ENCODE peak calls at places on chromosomes 1 and 21, in four cellular contexts. One of them, this sample, is unnamed.

GRCh38 chr21:44918581-44919033 is 2.1 kb downstream of the ITGB2 start:
- DNase-seq in GM23338: peak
- DNase-seq in fibroblast of mammary gland: no peak
- DNase-seq in thoracic aorta: no peak
- DNase-seq in this sample: no peak

GRCh38 chr1:201542166-201543045 is 3.5 kb downstream of the NAV1 start:
- DNase-seq in GM23338: no peak
- DNase-seq in thoracic aorta: no peak
- DNase-seq in fibroblast of mammary gland: peak
- DNase-seq in this sample: no peak

GRCh38 chr21:46057111-46057709 is 40.7 kb upstream of the COL6A2 start:
- DNase-seq in fibroblast of mammary gland: no peak
- DNase-seq in thoracic aorta: no peak
- DNase-seq in GM23338: no peak
- DNase-seq in this sample: no peak

GRCh38 chr21:38875694-38876492 is 70.2 kb downstream of the ETS2 start:
- DNase-seq in fibroblast of mammary gland: peak
- DNase-seq in GM23338: no peak
- DNase-seq in thoracic aorta: no peak
- DNase-seq in this sample: peak

GRCh38 chr1:11320153-11320936 is 47.3 kb downstream of the UBIAD1 start:
- DNase-seq in thoracic aorta: no peak
- DNase-seq in GM23338: peak
- DNase-seq in fibroblast of mammary gland: no peak
- DNase-seq in this sample: no peak

GRCh38 chr1:12506581-12507280 is 111.3 kb downstream of the DHRS3 start:
- DNase-seq in fibroblast of mammary gland: no peak
- DNase-seq in GM23338: no peak
- DNase-seq in thoracic aorta: no peak
- DNase-seq in this sample: no peak

GRCh38 chr1:7784492-7785071 is 491 bp downstream of the PER3 start:
- DNase-seq in thoracic aorta: no peak
- DNase-seq in fibroblast of mammary gland: no peak
- DNase-seq in GM23338: peak
- DNase-seq in this sample: no peak

GRCh38 chr1:77831976-77832695 is 52.7 kb downstream of the MIGA1 start:
- DNase-seq in GM23338: no peak
- DNase-seq in fibroblast of mammary gland: peak
- DNase-seq in thoracic aorta: no peak
- DNase-seq in this sample: no peak

GRCh38 chr1:63886348-63886747 is 112.5 kb downstream of the ROR1 start:
- DNase-seq in thoracic aorta: no peak
- DNase-seq in GM23338: no peak
- DNase-seq in fibroblast of mammary gland: peak
- DNase-seq in this sample: no peak

GRCh38 chr1:9873992-9874391 is 36.1 kb downstream of the CTNNBIP1 start:
- DNase-seq in fibroblast of mammary gland: no peak
- DNase-seq in thoracic aorta: no peak
- DNase-seq in GM23338: no peak
- DNase-seq in this sample: no peak

GRCh38 chr1:234933475-234933874 is 195.2 kb downstream of the TOMM20 start:
- DNase-seq in thoracic aorta: no peak
- DNase-seq in GM23338: no peak
- DNase-seq in fibroblast of mammary gland: peak
- DNase-seq in this sample: no peak

GRCh38 chr1:21896652-21897532 is 40.2 kb downstream of the HSPG2 start:
- DNase-seq in GM23338: peak
- DNase-seq in fibroblast of mammary gland: no peak
- DNase-seq in thoracic aorta: no peak
- DNase-seq in this sample: no peak

GRCh38 chr1:6126521-6127067 is 53.5 kb downstream of the CHD5 start:
- DNase-seq in fibroblast of mammary gland: no peak
- DNase-seq in thoracic aorta: no peak
- DNase-seq in GM23338: no peak
- DNase-seq in this sample: no peak

GRCh38 chr1:56355918-56356317 is 223.4 kb downstream of the PLPP3 start:
- DNase-seq in thoracic aorta: no peak
- DNase-seq in GM23338: no peak
- DNase-seq in fibroblast of mammary gland: no peak
- DNase-seq in this sample: no peak

GRCh38 chr1:247849616-247850015 is 7.4 kb upstream of the TRIM58 start:
- DNase-seq in thoracic aorta: no peak
- DNase-seq in fibroblast of mammary gland: peak
- DNase-seq in GM23338: no peak
- DNase-seq in this sample: no peak

GRCh38 chr21:17818158-17819113 is 720 bp downstream of the C21orf91 start:
- DNase-seq in GM23338: peak
- DNase-seq in thoracic aorta: no peak
- DNase-seq in fibroblast of mammary gland: peak
- DNase-seq in this sample: no peak

GRCh38 chr1:229068266-229069043 is 202.5 kb upstream of the RAB4A start:
- DNase-seq in fibroblast of mammary gland: peak
- DNase-seq in thoracic aorta: no peak
- DNase-seq in GM23338: no peak
- DNase-seq in this sample: no peak

GRCh38 chr1:179079113-179079761 is 2.6 kb upstream of the TOR3A start:
- DNase-seq in thoracic aorta: no peak
- DNase-seq in GM23338: peak
- DNase-seq in fibroblast of mammary gland: peak
- DNase-seq in this sample: no peak

GRCh38 chr1:201191723-201192477 is 1.3 kb downstream of the IGFN1 start:
- DNase-seq in GM23338: no peak
- DNase-seq in fibroblast of mammary gland: peak
- DNase-seq in thoracic aorta: no peak
- DNase-seq in this sample: peak

GRCh38 chr1:116586741-116587143 is 15.9 kb upstream of the CD58 start:
- DNase-seq in GM23338: peak
- DNase-seq in fibroblast of mammary gland: no peak
- DNase-seq in thoracic aorta: no peak
- DNase-seq in this sample: no peak

GRCh38 chr1:209105769-209106168 is 477.7 kb upstream of the CAMK1G start:
- DNase-seq in GM23338: no peak
- DNase-seq in fibroblast of mammary gland: no peak
- DNase-seq in thoracic aorta: no peak
- DNase-seq in this sample: no peak

GRCh38 chr1:23177438-23178380 is 9.1 kb upstream of the LUZP1 start:
- DNase-seq in thoracic aorta: peak
- DNase-seq in GM23338: peak
- DNase-seq in fibroblast of mammary gland: peak
- DNase-seq in this sample: no peak

GRCh38 chr1:232123775-232124659 is 497.4 kb downstream of the DISC1 start:
- DNase-seq in fibroblast of mammary gland: peak
- DNase-seq in GM23338: peak
- DNase-seq in thoracic aorta: no peak
- DNase-seq in this sample: no peak

GRCh38 chr1:202579806-202580205 is 130.4 kb downstream of the SYT2 start:
- DNase-seq in GM23338: no peak
- DNase-seq in thoracic aorta: no peak
- DNase-seq in fibroblast of mammary gland: peak
- DNase-seq in this sample: peak

GRCh38 chr1:110148961-110149360 is 1.3 kb upstream of the SLC6A17 start:
- DNase-seq in fibroblast of mammary gland: peak
- DNase-seq in GM23338: peak
- DNase-seq in thoracic aorta: no peak
- DNase-seq in this sample: no peak

GRCh38 chr1:59022199-59022598 is 238.4 kb upstream of the JUN start:
- DNase-seq in fibroblast of mammary gland: no peak
- DNase-seq in GM23338: no peak
- DNase-seq in thoracic aorta: no peak
- DNase-seq in this sample: no peak

GRCh38 chr1:53332833-53333232 is 5.0 kb upstream of the LRP8 start:
- DNase-seq in thoracic aorta: no peak
- DNase-seq in GM23338: no peak
- DNase-seq in fibroblast of mammary gland: no peak
- DNase-seq in this sample: no peak

GRCh38 chr1:33349081-33349759 is 28.3 kb upstream of the A3GALT2 start:
- DNase-seq in fibroblast of mammary gland: no peak
- DNase-seq in GM23338: peak
- DNase-seq in thoracic aorta: no peak
- DNase-seq in this sample: no peak

GRCh38 chr21:45207839-45208626 is 79.7 kb downstream of the POFUT2 start:
- DNase-seq in fibroblast of mammary gland: no peak
- DNase-seq in GM23338: no peak
- DNase-seq in thoracic aorta: no peak
- DNase-seq in this sample: no peak

GRCh38 chr1:40305451-40305850 is 11.6 kb downstream of the COL9A2 start:
- DNase-seq in thoracic aorta: no peak
- DNase-seq in fibroblast of mammary gland: peak
- DNase-seq in GM23338: peak
- DNase-seq in this sample: no peak

GRCh38 chr1:230696722-230697432 is 17.0 kb downstream of the AGT start:
- DNase-seq in thoracic aorta: no peak
- DNase-seq in fibroblast of mammary gland: peak
- DNase-seq in GM23338: no peak
- DNase-seq in this sample: no peak

GRCh38 chr21:15224346-15225086 is 159.7 kb upstream of the NRIP1 start:
- DNase-seq in GM23338: no peak
- DNase-seq in fibroblast of mammary gland: peak
- DNase-seq in thoracic aorta: no peak
- DNase-seq in this sample: peak

GRCh38 chr1:239315623-239316217 is 70.6 kb upstream of the CHRM3 start:
- DNase-seq in thoracic aorta: no peak
- DNase-seq in fibroblast of mammary gland: no peak
- DNase-seq in GM23338: no peak
- DNase-seq in this sample: no peak

GRCh38 chr21:34965200-34966174 is 83.6 kb downstream of the RUNX1 start:
- DNase-seq in GM23338: no peak
- DNase-seq in fibroblast of mammary gland: peak
- DNase-seq in thoracic aorta: no peak
- DNase-seq in this sample: no peak

GRCh38 chr1:48246727-48247126 is 24.2 kb downstream of the SLC5A9 start:
- DNase-seq in GM23338: no peak
- DNase-seq in thoracic aorta: no peak
- DNase-seq in fibroblast of mammary gland: no peak
- DNase-seq in this sample: no peak

GRCh38 chr1:220796530-220796929 is 9.8 kb downstream of the MTARC1 start:
- DNase-seq in GM23338: no peak
- DNase-seq in thoracic aorta: no peak
- DNase-seq in fibroblast of mammary gland: no peak
- DNase-seq in this sample: no peak
- TF ChIP-seq CTCF in GM23338: no peak
- TF ChIP-seq CTCF in thoracic aorta: no peak
- TF ChIP-seq CTCF in fibroblast of mammary gland: no peak
- TF ChIP-seq CTCF in this sample: no peak

GRCh38 chr1:204313675-204314074 is 46.1 kb downstream of the PLEKHA6 start:
- DNase-seq in fibroblast of mammary gland: no peak
- DNase-seq in thoracic aorta: no peak
- DNase-seq in GM23338: no peak
- DNase-seq in this sample: no peak
- H3K4me3 ChIP-seq in fibroblast of mammary gland: no peak
- H3K4me3 ChIP-seq in thoracic aorta: no peak
- H3K4me3 ChIP-seq in GM23338: no peak
- H3K4me3 ChIP-seq in this sample: no peak

DNA sequence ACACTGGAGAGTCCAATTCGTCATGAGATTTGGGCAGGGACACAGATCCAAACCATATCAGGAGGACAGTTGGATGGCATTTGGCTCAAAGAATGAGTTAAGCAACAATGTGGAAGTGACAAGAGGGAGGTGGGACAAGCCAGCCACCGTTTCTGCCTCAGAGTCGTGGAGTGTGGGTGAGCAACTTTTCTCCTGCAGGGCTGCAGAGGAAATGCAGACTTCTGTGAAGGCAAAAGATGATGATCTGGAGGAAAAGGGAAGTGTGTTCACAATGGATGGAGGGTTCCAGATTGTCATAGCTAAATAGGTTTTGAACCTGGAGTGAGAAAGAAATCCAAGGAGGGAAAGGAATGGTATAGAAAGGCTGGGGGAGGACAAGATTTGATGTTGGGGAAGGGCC is 16.4 kb upstream of the KANK4 start:
- DNase-seq in GM23338: peak
- DNase-seq in fibroblast of mammary gland: no peak
- DNase-seq in thoracic aorta: no peak
- DNase-seq in this sample: no peak
- TF ChIP-seq CTCF in GM23338: peak
- TF ChIP-seq CTCF in fibroblast of mammary gland: no peak
- TF ChIP-seq CTCF in thoracic aorta: no peak
- TF ChIP-seq CTCF in this sample: no peak

GRCh38 chr1:243233908-243234307 is 21.2 kb downstream of the CEP170 start:
- DNase-seq in GM23338: no peak
- DNase-seq in thoracic aorta: no peak
- DNase-seq in fibroblast of mammary gland: peak
- DNase-seq in this sample: no peak

GRCh38 chr1:243227596-243227995 is 27.5 kb downstream of the CEP170 start:
- DNase-seq in thoracic aorta: no peak
- DNase-seq in GM23338: no peak
- DNase-seq in fibroblast of mammary gland: no peak
- DNase-seq in this sample: no peak

GRCh38 chr1:243234978-243235657 is 20.0 kb downstream of the CEP170 start:
- DNase-seq in thoracic aorta: no peak
- DNase-seq in fibroblast of mammary gland: peak
- DNase-seq in GM23338: no peak
- DNase-seq in this sample: no peak

GRCh38 chr1:243230914-243231313 is 24.2 kb downstream of the CEP170 start:
- DNase-seq in GM23338: peak
- DNase-seq in fibroblast of mammary gland: peak
- DNase-seq in thoracic aorta: no peak
- DNase-seq in this sample: no peak

DNA sequence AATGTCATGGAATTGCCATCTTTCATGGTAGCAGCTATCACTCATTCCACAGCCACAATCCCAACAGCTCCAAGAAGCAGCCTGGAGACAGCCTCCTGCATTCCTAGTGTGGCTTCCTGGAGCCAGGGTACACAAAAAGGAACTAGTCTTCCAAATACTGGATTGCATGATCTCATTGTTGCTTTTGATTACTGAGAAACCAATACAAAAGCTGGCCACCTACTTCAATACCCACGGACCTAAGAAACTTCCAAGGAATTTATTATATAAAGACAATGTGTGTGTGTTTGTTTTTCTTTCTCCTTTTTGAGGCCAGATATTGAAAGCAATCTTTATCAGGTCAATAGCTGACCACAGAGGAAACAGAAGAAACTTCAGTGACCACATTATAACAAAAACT is 25.6 kb downstream of the CEP170 start:
- DNase-seq in GM23338: no peak
- DNase-seq in thoracic aorta: no peak
- DNase-seq in fibroblast of mammary gland: no peak
- DNase-seq in this sample: no peak
- H3K4me3 ChIP-seq in GM23338: no peak
- H3K4me3 ChIP-seq in thoracic aorta: no peak
- H3K4me3 ChIP-seq in fibroblast of mammary gland: no peak
- H3K4me3 ChIP-seq in this sample: no peak

DNA sequence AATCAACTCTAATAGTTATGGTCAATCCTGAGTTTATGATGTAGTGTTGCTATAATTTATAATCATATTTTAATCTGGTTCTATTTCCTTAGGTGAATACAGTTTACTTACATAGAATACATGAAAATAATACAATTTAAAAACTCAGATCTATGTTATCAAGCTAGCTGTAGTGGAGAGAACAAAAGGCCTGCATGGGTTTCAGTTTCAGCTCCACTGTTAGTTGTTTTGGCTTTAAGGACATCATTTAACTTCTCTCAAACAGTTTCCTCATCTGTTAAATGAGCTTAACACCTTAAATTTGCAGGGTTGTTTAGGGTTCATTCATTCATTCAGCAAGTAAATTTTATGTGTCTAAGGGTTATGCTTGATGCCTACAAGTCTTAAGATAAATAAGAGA is 98.4 kb upstream of the KIAA1614 start:
- DNase-seq in GM23338: no peak
- DNase-seq in fibroblast of mammary gland: no peak
- DNase-seq in thoracic aorta: no peak
- DNase-seq in this sample: no peak
- TF ChIP-seq CTCF in GM23338: no peak
- TF ChIP-seq CTCF in fibroblast of mammary gland: no peak
- TF ChIP-seq CTCF in thoracic aorta: no peak
- TF ChIP-seq CTCF in this sample: no peak